ENCODE peak calls at places on chromosomes 4 and X, in four cellular contexts. V is fibroblast of mammary gland, K is ovary, N is uterus. W is an unnamed sample.

GRCh38 chr4:97121493-97121892 is 1021.8 kb downstream of the STPG2 start:
- DNase-seq in K (no peak), V (no peak), N (no peak), W (no peak)

GRCh38 chrX:106874075-106874474 is 29.1 kb downstream of the RIPPLY1 start:
- DNase-seq in V (peak; percentile 51), K (no peak), N (no peak), W (no peak)

GRCh38 chr4:38415682-38416081 is 248.3 kb upstream of the KLF3 start:
- DNase-seq in K (no peak), N (no peak), V (no peak), W (no peak)

GRCh38 chr4:19971829-19972228 is 279.9 kb upstream of the SLIT2 start:
- DNase-seq in K (no peak), V (no peak), N (no peak), W (peak; percentile 31)

GRCh38 chr4:120071192-120071795 is 4.6 kb upstream of the MAD2L1 start:
- DNase-seq in K (peak; percentile 35), N (peak; percentile 23), V (peak; percentile 79), W (peak; percentile 73)

GRCh38 chrX:72130156-72130761 is 1.5 kb downstream of the RTL5 start:
- DNase-seq in K (no peak), N (no peak), V (no peak), W (no peak)

GRCh38 chr4:29966386-29966785 is 753.8 kb upstream of the PCDH7 start:
- DNase-seq in V (no peak), N (no peak), K (no peak), W (no peak)

GRCh38 chr4:163598489-163598888 is 104.0 kb downstream of the TMA16 start:
- DNase-seq in K (no peak), V (no peak), N (no peak), W (no peak)

GRCh38 chr4:77911091-77911490 is 48.5 kb downstream of the MRPL1 start:
- DNase-seq in K (no peak), V (peak; percentile 28), N (no peak), W (no peak)

GRCh38 chr4:14871676-14872430 is 130.4 kb upstream of the CPEB2 start:
- DNase-seq in V (peak; percentile 40), K (no peak), N (no peak), W (no peak)

GRCh38 chr4:11421116-11421515 is 7.6 kb downstream of the HS3ST1 start:
- DNase-seq in N (no peak), K (no peak), V (no peak), W (no peak)

GRCh38 chr4:133484287-133484686 is 335.2 kb downstream of the PCDH10 start:
- DNase-seq in K (no peak), V (no peak), N (no peak), W (no peak)

GRCh38 chr4:43163101-43163792 is 270.7 kb downstream of the GRXCR1 start:
- DNase-seq in K (no peak), N (no peak), V (no peak), W (no peak)

GRCh38 chrX:24030597-24030996 is 3.6 kb upstream of the KLHL15 start:
- DNase-seq in K (no peak), V (no peak), N (no peak), W (no peak)

GRCh38 chr4:23361453-23361852 is 528.4 kb downstream of the PPARGC1A start:
- DNase-seq in N (no peak), K (no peak), V (no peak), W (no peak)

GRCh38 chr4:113901994-113902787 is 77.3 kb downstream of the ARSJ start:
- DNase-seq in K (no peak), V (no peak), N (no peak), W (no peak)

GRCh38 chr4:55018978-55019377 is 106.4 kb downstream of the KDR start:
- DNase-seq in N (no peak), V (no peak), K (no peak), W (no peak)

GRCh38 chrX:109362101-109362500 is 119.8 kb downstream of the GUCY2F start:
- DNase-seq in N (no peak), V (no peak), K (no peak), W (no peak)

GRCh38 chr4:108053281-108053701 is 63.6 kb downstream of the HADH start:
- DNase-seq in V (no peak), K (no peak), N (no peak), W (no peak)

GRCh38 chr4:68905598-68906237 is 45.9 kb downstream of the UGT2A3 start:
- DNase-seq in V (no peak), K (no peak), N (no peak), W (no peak)

GRCh38 chr4:143356493-143356892 is 19.8 kb downstream of the GAB1 start:
- DNase-seq in V (no peak), N (no peak), K (no peak), W (no peak)

GRCh38 chr4:129446074-129446473 is 350.1 kb downstream of the C4orf33 start:
- DNase-seq in K (no peak), N (no peak), V (no peak), W (peak; percentile 50)

GRCh38 chrX:17692709-17693346 is 44.5 kb upstream of the SCML1 start:
- DNase-seq in V (peak; percentile 68), N (no peak), K (no peak), W (peak; percentile 24)

GRCh38 chr4:141731481-141731880 is 95.1 kb downstream of the IL15 start:
- DNase-seq in N (no peak), K (no peak), V (peak; percentile 30), W (peak; percentile 12)

GRCh38 chr4:5955201-5955821 is 62.4 kb upstream of the CRMP1 start:
- DNase-seq in K (no peak), V (no peak), N (peak; percentile 27), W (no peak)

GRCh38 chrX:24282381-24283121 is 31.3 kb downstream of the SUPT20HL2 start:
- DNase-seq in N (peak; percentile 58), K (peak; percentile 39), V (peak; percentile 68), W (no peak)

GRCh38 chr4:6331018-6331417 is 61.4 kb downstream of the WFS1 start:
- DNase-seq in N (no peak), K (no peak), V (peak; percentile 34), W (no peak)

GRCh38 chr4:151921811-151922210 is 161.0 kb upstream of the GATB start:
- DNase-seq in V (peak; percentile 75), K (no peak), N (no peak), W (no peak)

GRCh38 chrX:77505227-77505626 is 58.0 kb downstream of the FGF16 start:
- DNase-seq in N (no peak), K (no peak), V (peak; percentile 53), W (peak; percentile 34)

GRCh38 chr4:183347586-183347985 is 25.4 kb upstream of the CLDN24 start:
- DNase-seq in V (peak; percentile 33), K (no peak), N (no peak), W (no peak)

GRCh38 chr4:185424905-185425599 is 712 bp downstream of the UFSP2 start:
- DNase-seq in N (no peak), V (peak; percentile 34), K (peak; percentile 24), W (no peak)

GRCh38 chr4:176886135-176886534 is 93.4 kb upstream of the VEGFC start:
- DNase-seq in V (no peak), N (no peak), K (no peak), W (no peak)

GRCh38 chrX:43882294-43882681 is at the start of gene MAOB:
- DNase-seq in N (peak; percentile 43), V (peak; percentile 2), K (peak; percentile 59), W (no peak)
- H3K4me3 ChIP-seq in N (peak within 1 kb of the TSS; percentile 57), V (peak within 1 kb of the TSS; percentile 20), K (peak within 1 kb of the TSS; percentile 51), W (peak within 1 kb of the TSS; percentile 42)

GRCh38 chrX:3549442-3549875 is 164.0 kb downstream of the PRKX start:
- DNase-seq in K (no peak), N (no peak), V (peak; percentile 60), W (peak; percentile 24)
- H3K4me3 ChIP-seq in K (no peak overlapping the region), N (no peak overlapping the region), V (peak overlapping the region; percentile 28), W (peak overlapping the region; percentile 18)

GRCh38 chrX:11998944-11999343 is 139.3 kb upstream of the FRMPD4 start:
- DNase-seq in N (no peak), V (no peak), K (no peak), W (no peak)

DNA sequence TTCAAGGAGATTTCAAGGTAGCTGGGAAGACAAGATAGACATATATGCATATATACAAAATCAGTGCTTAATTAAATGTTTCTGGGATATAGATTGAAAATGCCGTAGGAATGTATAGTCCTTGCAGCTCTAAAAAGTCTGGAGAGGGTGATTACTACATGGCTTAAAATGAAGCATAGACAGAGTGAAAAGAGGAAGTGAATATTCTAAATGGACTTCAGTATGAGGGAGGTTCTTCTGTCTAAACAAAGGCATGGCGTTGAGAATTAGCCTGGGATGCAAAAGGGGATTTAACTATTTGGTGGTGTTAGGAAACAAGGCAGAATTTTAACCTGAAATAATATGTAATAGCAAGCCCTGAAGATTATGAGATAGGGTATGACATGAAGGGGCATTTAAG is 141.5 kb upstream of the FRMPD4 start:
- DNase-seq in N (no peak), V (no peak), K (no peak), W (no peak)
- H3K4me3 ChIP-seq in N (no peak overlapping the region), V (no peak overlapping the region), K (no peak overlapping the region), W (no peak overlapping the region)

GRCh38 chr4:164997941-164998340 is 20.5 kb upstream of the TRIM61 start:
- DNase-seq in V (no peak), K (no peak), N (no peak), W (no peak)

GRCh38 chr4:164997324-164997723 is 19.9 kb upstream of the TRIM61 start:
- DNase-seq in N (no peak), K (no peak), V (peak; percentile 20), W (no peak)
- H3K4me3 ChIP-seq in N (no peak overlapping the region), K (no peak overlapping the region), V (no peak overlapping the region), W (no peak overlapping the region)

DNA sequence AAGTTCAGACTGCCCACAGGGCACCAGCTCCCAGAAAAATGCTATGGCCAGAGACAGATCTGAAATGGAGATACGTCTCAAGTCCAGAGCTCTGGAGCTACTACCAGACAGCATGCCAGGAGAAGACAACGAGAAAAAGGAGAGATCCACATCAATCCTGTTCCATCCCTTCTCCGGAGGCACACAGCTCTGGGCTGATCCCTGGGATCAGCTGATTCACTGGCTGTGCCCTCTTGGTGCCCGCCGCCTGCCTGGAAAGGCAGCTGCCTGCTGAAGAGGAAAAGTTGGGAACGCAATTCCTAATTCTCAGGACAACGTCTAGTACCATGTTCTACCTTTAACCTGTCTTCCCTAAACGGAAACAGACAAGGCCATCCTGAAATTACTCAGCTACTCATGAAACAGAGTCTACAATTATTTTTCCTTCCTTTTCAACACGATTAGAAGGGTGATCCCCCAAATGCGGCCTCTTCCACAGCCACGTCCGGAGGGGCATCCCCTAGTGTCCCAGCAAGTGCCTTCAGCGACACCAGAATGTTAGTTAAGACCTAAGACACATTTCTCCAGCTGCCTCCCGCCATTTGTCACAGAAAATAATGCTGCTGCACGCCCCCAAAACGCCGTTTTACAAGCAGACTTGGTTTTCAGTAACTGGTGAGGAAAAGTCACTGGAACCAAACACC is 2.4 kb downstream of the ZFYVE28 start:
- DNase-seq in K (no peak), N (no peak), V (no peak), W (no peak)
- H3K4me3 ChIP-seq in K (no peak overlapping the region), N (no peak overlapping the region), V (no peak overlapping the region), W (no peak overlapping the region)

DNA sequence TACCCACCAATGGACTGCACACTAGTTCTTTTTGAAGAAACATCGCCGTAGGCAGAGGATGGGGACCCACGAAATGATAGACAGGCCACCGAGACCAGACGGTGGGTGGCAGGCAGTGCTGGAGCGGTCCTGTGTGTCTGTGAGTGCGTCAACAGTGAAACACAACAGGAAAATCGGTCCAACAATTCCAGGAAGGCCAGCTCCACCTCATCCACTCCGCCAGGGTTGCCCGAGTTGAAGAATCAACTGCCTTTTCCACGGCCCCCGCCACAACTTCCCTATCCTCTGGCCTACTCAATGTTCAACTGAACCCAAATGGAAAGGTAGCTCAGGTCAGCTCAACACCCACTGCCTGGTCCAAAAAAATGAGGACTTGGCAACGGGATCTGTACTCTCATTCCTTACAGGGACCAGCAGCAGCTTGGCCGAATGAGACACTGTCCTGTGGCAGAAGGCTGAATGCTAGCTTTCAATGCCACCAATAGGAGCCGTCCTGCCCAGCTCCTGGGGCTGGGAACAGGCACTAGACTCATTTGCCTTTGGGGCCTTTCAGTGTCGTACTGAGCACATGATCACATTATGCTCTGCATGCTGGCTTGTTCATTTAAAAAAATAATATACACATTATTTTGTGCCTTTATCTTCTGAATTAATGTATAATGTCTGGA is 43.5 kb downstream of the MID1 start:
- DNase-seq in V (no peak), N (peak; percentile 25), K (no peak), W (no peak)
- H3K4me3 ChIP-seq in V (no peak overlapping the region), N (no peak overlapping the region), K (no peak overlapping the region), W (no peak overlapping the region)